ENCODE peak calls at places on chromosomes 1 and 21, in four cellular contexts. One of them, this sample, is unnamed.

GRCh38 chr1:186662752-186663151 is 17.5 kb downstream of the PTGS2 start:
- DNase-seq in foreskin fibroblast: peak
- DNase-seq in left cardiac atrium: no peak
- DNase-seq in islet precursor cell: no peak
- DNase-seq in this sample: peak

GRCh38 chr1:25182629-25183028 is 49.7 kb downstream of the SYF2 start:
- DNase-seq in foreskin fibroblast: peak
- DNase-seq in islet precursor cell: peak
- DNase-seq in left cardiac atrium: no peak
- DNase-seq in this sample: no peak

GRCh38 chr21:42683371-42684108 is 30.1 kb downstream of the PDE9A start:
- DNase-seq in islet precursor cell: no peak
- DNase-seq in left cardiac atrium: no peak
- DNase-seq in foreskin fibroblast: no peak
- DNase-seq in this sample: no peak

GRCh38 chr1:192559115-192560006 is 16.2 kb upstream of the RGS1 start:
- DNase-seq in left cardiac atrium: no peak
- DNase-seq in foreskin fibroblast: peak
- DNase-seq in islet precursor cell: peak
- DNase-seq in this sample: peak

GRCh38 chr1:12255918-12256317 is 26.1 kb downstream of the VPS13D start:
- DNase-seq in foreskin fibroblast: no peak
- DNase-seq in left cardiac atrium: no peak
- DNase-seq in islet precursor cell: no peak
- DNase-seq in this sample: no peak

GRCh38 chr1:168261390-168261789 is 19.3 kb upstream of the TBX19 start:
- DNase-seq in left cardiac atrium: no peak
- DNase-seq in islet precursor cell: no peak
- DNase-seq in foreskin fibroblast: peak
- DNase-seq in this sample: peak

GRCh38 chr21:20943476-20944085 is 54.6 kb upstream of the NCAM2 start:
- DNase-seq in left cardiac atrium: no peak
- DNase-seq in foreskin fibroblast: no peak
- DNase-seq in islet precursor cell: no peak
- DNase-seq in this sample: no peak

GRCh38 chr1:186925881-186926676 is 97.3 kb downstream of the PLA2G4A start:
- DNase-seq in islet precursor cell: no peak
- DNase-seq in foreskin fibroblast: peak
- DNase-seq in left cardiac atrium: no peak
- DNase-seq in this sample: no peak

GRCh38 chr1:53375440-53375839 is 47.6 kb upstream of the LRP8 start:
- DNase-seq in foreskin fibroblast: no peak
- DNase-seq in islet precursor cell: peak
- DNase-seq in left cardiac atrium: no peak
- DNase-seq in this sample: no peak

GRCh38 chr1:210883821-210884220 is 250.1 kb downstream of the KCNH1 start:
- DNase-seq in islet precursor cell: peak
- DNase-seq in left cardiac atrium: no peak
- DNase-seq in foreskin fibroblast: peak
- DNase-seq in this sample: no peak